ENCODE peak calls at places on chromosomes 12 and 14, in six cellular contexts. X, F, H, V, Q and C are unnamed samples.

GRCh38 chr14:42911642-42912041 is 1305.0 kb downstream of the LRFN5 start:
- DNase-seq in H (no peak), F (no peak), Q (peak), V (no peak), X (no peak), C (no peak)

GRCh38 chr12:19482551-19483109 is 43.3 kb downstream of the AEBP2 start:
- DNase-seq in Q (no peak), H (peak), F (peak), V (no peak), X (no peak), C (no peak)

GRCh38 chr12:37547611-37548010 is 769.0 kb upstream of the ALG10B start:
- DNase-seq in Q (no peak), V (no peak), F (no peak), X (no peak), H (no peak), C (no peak)

GRCh38 chr14:71703477-71703876 is 228.8 kb upstream of the RGS6 start:
- DNase-seq in H (no peak), V (no peak), F (no peak), X (no peak), Q (peak), C (no peak)

GRCh38 chr14:68557648-68558047 is 235.2 kb downstream of the ZFP36L1 start:
- DNase-seq in X (no peak), Q (no peak), V (no peak), H (no peak), F (no peak), C (no peak)

GRCh38 chr14:23121401-23121800 is 2.3 kb upstream of the CEBPE start:
- DNase-seq in V (no peak), F (no peak), H (peak), Q (peak), X (no peak), C (no peak)

GRCh38 chr14:75429562-75429961 is 1.7 kb downstream of the JDP2 start:
- DNase-seq in X (no peak), F (no peak), H (no peak), V (no peak), Q (no peak), C (no peak)

GRCh38 chr14:54787263-54787662 is 115.4 kb downstream of the GCH1 start:
- DNase-seq in V (no peak), X (no peak), H (no peak), Q (no peak), F (no peak), C (no peak)

GRCh38 chr14:103224996-103225874 is 102.0 kb downstream of the TNFAIP2 start:
- DNase-seq in H (no peak), Q (peak), F (no peak), V (no peak), X (no peak), C (peak)

GRCh38 chr14:21090194-21090939 is 8.1 kb downstream of the ZNF219 start:
- DNase-seq in F (peak), Q (no peak), X (no peak), H (no peak), V (no peak), C (no peak)

GRCh38 chr12:67151891-67152290 is 117.3 kb upstream of the CAND1 start:
- DNase-seq in F (no peak), X (no peak), H (peak), Q (no peak), V (no peak), C (no peak)

GRCh38 chr12:67002711-67003110 is 266.4 kb upstream of the CAND1 start:
- DNase-seq in H (no peak), Q (no peak), F (no peak), V (no peak), X (no peak), C (no peak)

GRCh38 chr14:54650331-54651017 is 83.5 kb downstream of the SAMD4A start:
- DNase-seq in F (no peak), Q (peak), V (no peak), H (no peak), X (no peak), C (no peak)

GRCh38 chr12:118330421-118331018 is 42.2 kb downstream of the TAOK3 start:
- DNase-seq in H (peak), Q (peak), F (no peak), V (no peak), X (no peak), C (peak)

GRCh38 chr12:68075416-68075815 is 84.1 kb downstream of the IFNG start:
- DNase-seq in F (no peak), H (peak), X (no peak), Q (no peak), V (no peak), C (no peak)

GRCh38 chr12:39905152-39905551 is 200.7 kb downstream of the SLC2A13 start:
- DNase-seq in F (no peak), V (peak), X (peak), H (peak), Q (peak), C (no peak)

GRCh38 chr14:37122288-37122687 is 50.1 kb downstream of the SLC25A21 start:
- DNase-seq in F (no peak), H (peak), X (no peak), V (no peak), Q (peak), C (peak)

GRCh38 chr12:117127933-117128823 is 29.0 kb upstream of the TESC start:
- DNase-seq in Q (no peak), V (no peak), H (no peak), F (no peak), X (peak), C (no peak)

GRCh38 chr12:132393991-132394949 is 64.9 kb upstream of the GALNT9 start:
- DNase-seq in F (no peak), H (no peak), V (no peak), Q (no peak), X (no peak), C (no peak)

GRCh38 chr12:4280351-4281163 is 7.0 kb downstream of the CCND2 start:
- DNase-seq in Q (no peak), V (peak), H (peak), X (no peak), F (no peak), C (no peak)

GRCh38 chr12:23204933-23205778 is 580.2 kb downstream of the ETNK1 start:
- DNase-seq in F (no peak), Q (peak), H (peak), V (no peak), X (no peak), C (peak)

GRCh38 chr14:88902850-88903249 is 78.4 kb downstream of the TTC8 start:
- DNase-seq in H (no peak), Q (no peak), X (no peak), V (no peak), F (no peak), C (no peak)

GRCh38 chr12:132151766-132152410 is 7.6 kb downstream of the NOC4L start:
- DNase-seq in Q (no peak), V (peak), H (no peak), F (no peak), X (peak), C (no peak)

GRCh38 chr12:38258411-38258810 is 58.2 kb upstream of the ALG10B start:
- DNase-seq in X (no peak), Q (no peak), V (no peak), F (no peak), H (no peak), C (no peak)

GRCh38 chr12:106345739-106346138 is 11.8 kb upstream of the POLR3B start:
- DNase-seq in Q (peak), F (no peak), V (no peak), X (no peak), H (peak), C (no peak)

GRCh38 chr14:90419200-90419599 is 22.4 kb downstream of the CALM1 start:
- DNase-seq in H (peak), F (no peak), Q (peak), V (peak), X (no peak), C (peak)

GRCh38 chr12:124829008-124829707 is 34.5 kb downstream of the SCARB1 start:
- DNase-seq in Q (peak), X (no peak), F (no peak), H (peak), V (no peak), C (peak)

GRCh38 chr12:92745874-92746553 is 43.2 kb downstream of the PLEKHG7 start:
- DNase-seq in V (peak), Q (peak), X (peak), H (peak), F (no peak), C (peak)

GRCh38 chr14:76546426-76547221 is 170.7 kb downstream of the ESRRB start:
- DNase-seq in Q (no peak), H (peak), X (no peak), V (no peak), F (no peak), C (no peak)

GRCh38 chr12:47558625-47559345 is 147.0 kb downstream of the RPAP3 start:
- DNase-seq in Q (no peak), F (no peak), H (no peak), X (no peak), V (no peak), C (no peak)

GRCh38 chr14:61568572-61569011 is 126.7 kb upstream of the HIF1A start:
- DNase-seq in X (no peak), F (peak), V (peak), H (no peak), Q (no peak), C (no peak)
- TF ChIP-seq CTCF in X (no peak), F (no peak), V (peak), H (no peak), Q (no peak), C (no peak)

GRCh38 chr12:114674201-114675047 is 9.6 kb downstream of the TBX3 start:
- DNase-seq in H (peak), F (no peak), Q (peak), X (no peak), V (no peak), C (no peak)
- H3K4me3 ChIP-seq in H (peak), F (no peak), Q (peak), X (no peak), V (peak), C (peak)

GRCh38 chr12:103556890-103557667 is 30.0 kb upstream of the STAB2 start:
- DNase-seq in H (no peak), F (no peak), X (no peak), Q (no peak), V (no peak), C (no peak)

GRCh38 chr12:103566398-103566797 is 20.7 kb upstream of the STAB2 start:
- DNase-seq in F (no peak), H (no peak), X (no peak), Q (no peak), V (no peak), C (no peak)

GRCh38 chr12:103558879-103559278 is 28.2 kb upstream of the STAB2 start:
- DNase-seq in H (no peak), V (no peak), F (no peak), Q (no peak), X (no peak), C (no peak)

GRCh38 chr12:103561174-103561573 is 25.9 kb upstream of the STAB2 start:
- DNase-seq in F (no peak), H (no peak), V (no peak), Q (no peak), X (no peak), C (no peak)

DNA sequence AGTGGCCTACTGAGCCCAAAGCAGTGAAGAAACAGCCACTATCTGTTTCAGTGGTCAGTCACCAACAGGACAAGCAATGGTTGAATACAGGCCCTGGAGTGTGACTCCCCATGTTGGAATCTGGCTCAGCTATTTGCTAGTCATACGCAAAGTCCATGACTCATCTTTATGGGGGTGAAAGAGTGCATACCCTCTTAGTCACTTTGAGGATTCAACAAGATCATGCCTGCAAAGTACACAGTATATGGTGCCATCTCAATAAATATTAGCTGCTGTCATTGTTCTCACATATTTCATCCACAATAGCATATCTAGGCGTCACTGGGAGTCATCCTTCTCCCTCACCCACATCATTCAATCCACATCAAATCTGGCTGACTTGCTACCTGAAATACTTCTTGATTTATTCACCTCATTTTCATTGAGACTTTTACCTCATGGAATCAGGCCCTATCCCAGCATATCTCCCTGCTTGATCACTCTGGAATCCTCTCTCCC is 26.4 kb upstream of the STAB2 start:
- DNase-seq in V (no peak), F (no peak), X (no peak), Q (peak), H (peak), C (peak)
- H3K27ac ChIP-seq in V (no peak), F (no peak), X (no peak), Q (no peak), H (peak), C (peak)

GRCh38 chr14:92600318-92601053 is 86.9 kb downstream of the RIN3 start:
- DNase-seq in H (no peak), F (no peak), Q (peak), V (no peak), X (no peak), C (no peak)
- TF ChIP-seq CTCF in H (no peak), F (no peak), Q (peak), V (no peak), X (no peak), C (peak)

GRCh38 chr12:1533205-1533601 is 61.2 kb downstream of the FBXL14 start:
- DNase-seq in F (no peak), X (no peak), V (no peak), Q (no peak), H (no peak), C (no peak)
- H3K4me3 ChIP-seq in F (peak), X (no peak), V (no peak), Q (no peak), H (no peak), C (no peak)

GRCh38 chr12:127236491-127236890 is 1030.5 kb upstream of the TMEM132C start:
- DNase-seq in X (no peak), F (no peak), V (no peak), H (no peak), Q (no peak), C (no peak)

GRCh38 chr12:127233016-127233415 is 1034.0 kb upstream of the TMEM132C start:
- DNase-seq in F (no peak), H (no peak), X (no peak), Q (no peak), V (no peak), C (no peak)

GRCh38 chr12:127235771-127236170 is 1031.2 kb upstream of the TMEM132C start:
- DNase-seq in V (no peak), H (no peak), Q (no peak), X (no peak), F (no peak), C (no peak)

GRCh38 chr12:127230843-127231260 is 1036.1 kb upstream of the TMEM132C start:
- DNase-seq in Q (peak), X (no peak), F (no peak), V (no peak), H (no peak), C (peak)

DNA sequence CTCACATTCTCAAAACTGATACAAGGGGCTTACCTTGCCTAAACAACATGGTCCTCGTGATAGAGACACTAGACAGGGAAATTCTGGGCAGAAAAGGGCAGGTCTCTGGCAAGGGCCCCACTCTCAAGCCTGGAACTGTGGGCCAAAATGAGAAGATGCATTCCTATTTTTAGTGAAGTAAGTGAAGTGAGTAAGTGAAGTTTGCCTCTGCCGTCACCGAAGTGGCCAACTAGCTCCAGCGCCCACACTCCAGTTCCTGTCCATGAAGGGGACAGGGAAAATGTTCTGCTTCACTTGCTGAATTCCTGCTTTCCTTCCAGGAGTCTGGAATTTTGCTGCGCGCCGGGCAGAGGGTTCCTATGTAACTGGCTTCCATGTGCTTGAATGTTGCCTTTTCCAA is 1035.6 kb upstream of the TMEM132C start:
- DNase-seq in V (no peak), F (no peak), X (no peak), Q (no peak), H (no peak), C (no peak)
- H3K27ac ChIP-seq in V (no peak), F (no peak), X (no peak), Q (peak), H (no peak), C (peak)